ENCODE peak calls at places on chromosome 22, in eight cellular contexts. D, Y, L, F, G, S, M and X are unnamed samples.

GRCh38 chr22:43789452-43789851 is 22.7 kb downstream of the EFCAB6 start:
- DNase-seq in S (no peak), L (no peak), F (peak), M (no peak), D (peak), G (no peak), Y (no peak), X (no peak)

GRCh38 chr22:25447067-25447688 is 117.3 kb upstream of the GRK3 start:
- DNase-seq in Y (no peak), S (no peak), F (no peak), G (no peak), L (no peak), D (no peak), M (peak), X (no peak)

GRCh38 chr22:33620085-33620484 is 300.2 kb downstream of the LARGE1 start:
- DNase-seq in Y (no peak), L (no peak), G (no peak), D (no peak), S (no peak), M (no peak), F (no peak), X (no peak)

GRCh38 chr22:47452184-47452583 is 689.7 kb downstream of the TBC1D22A start:
- DNase-seq in Y (peak), L (no peak), M (peak), G (no peak), S (no peak), D (peak), F (no peak), X (peak)

GRCh38 chr22:45006873-45007246 is 2.9 kb downstream of the PHF21B start:
- DNase-seq in G (no peak), Y (no peak), S (no peak), D (no peak), M (peak), L (no peak), F (no peak), X (no peak)

GRCh38 chr22:41286639-41287091 is 678 bp upstream of the RANGAP1 start:
- DNase-seq in D (no peak), L (peak), M (peak), F (no peak), Y (no peak), G (no peak), S (no peak), X (peak)

GRCh38 chr22:50701076-50701419 is 28.4 kb downstream of the SHANK3 start:
- DNase-seq in L (no peak), M (no peak), Y (no peak), G (no peak), F (no peak), D (no peak), S (no peak), X (no peak)

GRCh38 chr22:36417281-36417686 is 29.5 kb upstream of the MYH9 start:
- DNase-seq in G (peak), S (no peak), M (no peak), F (peak), D (no peak), L (no peak), Y (no peak), X (no peak)

GRCh38 chr22:50305658-50306566 is 1.5 kb downstream of the PLXNB2 start:
- DNase-seq in D (peak), G (peak), F (peak), Y (peak), S (no peak), L (no peak), M (peak), X (peak)

GRCh38 chr22:49019737-49020136 is 807.9 kb downstream of the BRD1 start:
- DNase-seq in L (peak), Y (no peak), D (no peak), M (no peak), S (no peak), G (no peak), F (no peak), X (no peak)

GRCh38 chr22:30423296-30423958 is 2.1 kb upstream of the MTFP1 start:
- DNase-seq in G (no peak), F (peak), S (no peak), L (peak), M (no peak), Y (no peak), D (no peak), X (peak)

GRCh38 chr22:47575291-47575690 is 812.8 kb downstream of the TBC1D22A start:
- DNase-seq in L (no peak), G (peak), M (no peak), Y (no peak), S (no peak), F (peak), D (no peak), X (no peak)

GRCh38 chr22:39178206-39179111 is 26.0 kb upstream of the CBX7 start:
- DNase-seq in F (no peak), L (peak), M (no peak), D (no peak), S (no peak), Y (no peak), G (no peak), X (no peak)

GRCh38 chr22:18000441-18001039 is 23.8 kb downstream of the MICAL3 start:
- DNase-seq in F (peak), M (no peak), Y (no peak), G (no peak), L (peak), D (no peak), S (no peak), X (no peak)

GRCh38 chr22:20558534-20558933 is 51.1 kb downstream of the MED15 start:
- DNase-seq in M (no peak), D (no peak), S (no peak), Y (no peak), F (no peak), G (no peak), L (no peak), X (no peak)

GRCh38 chr22:25193130-25193529 is 6.5 kb upstream of the CRYBB3 start:
- DNase-seq in F (no peak), G (no peak), Y (no peak), S (no peak), D (no peak), M (no peak), L (no peak), X (no peak)

GRCh38 chr22:25364281-25364680 is 144.8 kb downstream of the CRYBB2 start:
- DNase-seq in S (no peak), Y (no peak), M (no peak), L (peak), G (no peak), F (peak), D (no peak), X (no peak)

GRCh38 chr22:49951001-49951677 is 9.4 kb upstream of the PIM3 start:
- DNase-seq in M (no peak), D (no peak), L (no peak), S (no peak), Y (no peak), G (peak), F (peak), X (peak)

GRCh38 chr22:50271519-50271970 is 1.4 kb upstream of the MAPK11 start:
- DNase-seq in D (no peak), G (peak), M (peak), F (peak), L (peak), S (no peak), Y (no peak), X (peak)

GRCh38 chr22:19554834-19555404 is 30.7 kb upstream of the CLDN5 start:
- DNase-seq in Y (peak), S (peak), L (no peak), G (no peak), D (no peak), F (no peak), M (no peak), X (no peak)
- TF ChIP-seq CTCF in Y (no peak), S (peak), L (no peak), G (no peak), D (no peak), F (no peak), M (peak), X (no peak)

GRCh38 chr22:35380537-35381423 is at the start of gene HMOX1:
- DNase-seq in M (no peak), F (peak), Y (peak), S (no peak), L (peak), D (peak), G (peak), X (peak)
- TF ChIP-seq POLR2AphosphoS5 in M (no peak), F (peak), Y (peak), S (no peak), L (peak), D (peak), G (peak), X (no peak)

DNA sequence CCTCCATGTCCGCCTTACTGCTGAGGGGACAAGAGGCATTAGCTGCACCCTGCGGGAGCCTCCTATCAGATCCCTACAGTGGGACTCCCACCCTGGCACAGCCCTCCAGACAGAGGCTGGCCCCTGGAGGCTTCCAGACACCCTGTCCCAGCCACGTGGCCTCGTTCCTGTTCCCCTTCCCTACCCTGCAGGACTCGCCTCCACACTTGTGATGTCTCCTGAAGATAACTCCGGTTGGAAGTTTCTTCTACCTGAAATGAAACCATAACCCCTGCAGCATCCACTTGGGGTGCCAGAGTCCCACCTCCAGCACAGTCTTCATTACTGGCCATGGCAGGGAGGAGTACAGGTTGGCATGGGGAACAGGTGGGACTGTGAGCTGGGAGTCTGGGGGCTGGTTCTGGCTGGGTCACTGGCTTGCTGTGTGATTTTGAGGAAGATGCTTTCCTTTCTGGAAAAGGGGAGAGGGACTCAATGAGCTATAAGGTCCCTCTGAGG is 4.9 kb upstream of the SH3BP1 start:
- DNase-seq in M (peak), D (no peak), G (no peak), Y (no peak), L (peak), F (no peak), S (no peak), X (peak)
- H3K27ac ChIP-seq in M (peak), D (peak), G (peak), Y (no peak), L (peak), F (peak), S (peak), X (peak)

DNA sequence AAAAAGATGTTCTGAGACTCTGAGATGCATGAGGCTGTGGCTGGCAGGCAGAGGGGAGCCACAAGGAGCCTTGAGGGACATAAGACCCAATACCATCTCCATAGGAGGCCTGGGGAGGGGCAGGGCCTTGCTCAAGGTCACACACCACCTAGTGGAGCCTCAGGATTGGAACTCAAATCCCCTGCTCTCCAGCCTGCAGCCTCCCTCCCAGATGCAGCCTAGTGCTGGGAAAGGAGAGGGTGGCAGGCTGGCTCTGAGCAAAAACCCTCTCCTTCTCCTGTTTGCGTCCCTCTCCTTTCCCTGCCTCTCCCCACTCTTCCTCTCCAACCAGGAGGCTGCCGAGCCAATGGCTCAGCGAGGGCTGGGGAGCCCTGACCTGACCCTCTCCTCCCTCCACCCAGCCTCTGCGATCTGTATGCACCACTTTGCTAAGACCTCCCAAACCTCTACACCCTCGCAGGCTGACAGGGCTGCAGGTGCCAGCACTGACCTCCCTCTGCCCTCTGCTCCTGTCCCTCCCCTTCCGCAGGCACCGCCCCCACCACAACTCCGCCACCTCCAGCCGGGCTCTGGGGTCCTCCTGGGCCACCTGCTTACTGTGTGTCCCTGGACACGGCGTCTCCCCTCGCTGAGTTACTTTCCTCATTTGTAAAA is 14.7 kb downstream of the IGLL1 start:
- DNase-seq in S (no peak), L (peak), M (no peak), F (peak), Y (peak), G (no peak), D (no peak), X (no peak)
- TF ChIP-seq CTCF in S (peak), L (no peak), M (peak), F (no peak), Y (no peak), G (no peak), D (no peak), X (no peak)

GRCh38 chr22:46044718-46045458 is 67.9 kb upstream of the WNT7B start:
- DNase-seq in L (peak), F (peak), S (no peak), M (no peak), Y (no peak), G (peak), D (no peak), X (no peak)
- TF ChIP-seq POLR2AphosphoS5 in L (peak), F (no peak), S (no peak), M (no peak), Y (no peak), G (peak), D (peak), X (no peak)

GRCh38 chr22:27850000-27850465 is 48.5 kb upstream of the MN1 start:
- DNase-seq in G (peak), S (no peak), M (no peak), L (no peak), F (no peak), Y (no peak), D (peak), X (no peak)
- H3K27ac ChIP-seq in G (peak), S (peak), M (no peak), L (peak), F (peak), Y (no peak), D (peak), X (no peak)

DNA sequence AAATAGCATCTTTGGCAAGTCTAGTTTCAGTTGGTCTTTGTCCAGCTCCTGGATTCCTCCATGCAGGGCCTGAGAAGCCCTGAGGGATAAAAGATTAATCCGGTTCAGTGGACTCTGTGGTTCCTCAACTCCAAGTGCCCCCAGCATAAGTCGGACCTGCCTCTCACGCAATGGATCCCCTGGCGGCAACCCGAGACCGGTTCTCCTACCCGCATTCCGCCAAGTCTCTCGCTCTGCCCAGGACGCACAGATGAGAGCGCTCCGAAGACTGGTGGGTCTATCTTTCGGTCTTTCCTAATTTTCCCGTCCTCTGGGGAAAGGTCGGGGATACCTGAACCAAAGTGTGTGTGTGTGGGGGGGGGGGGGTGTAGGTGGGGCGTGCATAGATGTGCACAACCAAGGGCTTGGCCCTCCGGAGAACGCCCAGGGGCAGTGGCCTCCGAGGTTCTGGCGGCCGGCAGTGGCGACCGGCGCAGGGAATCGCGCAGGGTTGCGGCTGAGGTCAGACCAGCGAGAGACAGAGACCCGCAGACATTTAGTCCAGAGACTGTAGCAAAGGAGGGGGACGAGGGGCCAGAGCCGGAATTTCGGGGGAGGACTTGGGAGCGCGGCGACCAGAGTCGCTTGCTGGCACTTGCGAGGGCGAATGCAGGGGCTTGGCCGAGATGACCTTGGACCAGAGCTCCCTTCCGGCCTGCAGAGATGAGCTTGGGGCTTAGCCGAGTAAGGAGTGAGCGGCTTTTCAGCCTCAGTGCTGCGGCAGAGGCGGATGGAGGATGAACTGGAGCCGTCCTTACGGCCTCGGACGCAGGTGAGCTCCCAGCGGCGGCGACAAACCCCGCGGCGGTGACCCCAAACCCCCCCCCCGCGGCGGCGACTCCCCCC is 712 bp upstream of the SLC2A11 start:
- DNase-seq in F (peak), D (no peak), G (no peak), S (no peak), L (peak), Y (no peak), M (no peak), X (no peak)
- TF ChIP-seq CTCF in F (no peak), D (no peak), G (no peak), S (peak), L (no peak), Y (no peak), M (no peak), X (no peak)

DNA sequence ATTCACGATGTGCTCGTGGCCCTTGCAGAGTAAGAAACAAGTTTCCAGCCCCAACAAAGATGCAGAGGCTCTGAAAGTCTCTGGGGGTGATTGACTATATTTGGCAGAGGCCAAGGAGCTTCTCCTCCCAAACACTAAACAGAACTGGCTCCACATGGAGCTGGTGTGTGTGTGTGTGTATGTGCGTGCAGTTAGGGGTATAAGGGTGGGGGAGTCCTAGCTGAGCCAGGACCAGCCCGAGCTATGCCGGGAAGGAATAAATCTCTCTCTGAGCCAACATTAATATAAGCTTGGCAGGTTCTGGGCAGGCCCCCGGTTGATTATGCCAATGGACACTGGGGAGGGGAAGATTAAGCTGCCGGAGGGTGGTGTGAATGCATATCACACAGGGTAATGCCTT is 324.1 kb downstream of the MIAT start:
- DNase-seq in M (no peak), S (no peak), G (no peak), D (no peak), Y (no peak), L (no peak), F (peak), X (no peak)
- TF ChIP-seq POLR2AphosphoS5 in M (no peak), S (no peak), G (peak), D (peak), Y (no peak), L (no peak), F (peak), X (no peak)

GRCh38 chr22:42688914-42689275 is 31.8 kb downstream of the A4GALT start:
- DNase-seq in S (no peak), G (no peak), F (no peak), D (no peak), M (no peak), Y (no peak), L (no peak), X (no peak)
- H3K27ac ChIP-seq in S (no peak), G (peak), F (peak), D (peak), M (no peak), Y (peak), L (peak), X (no peak)